ENCODE peak calls at places on chromosomes 11 and 22, in four cellular contexts. F, K, Y and A are unnamed samples.

GRCh38 chr11:8608646-8609045 is 14.6 kb upstream of the STK33 start:
- DNase-seq in F (no peak), K (no peak), Y (no peak), A (no peak)

GRCh38 chr22:31262369-31263133 is 29.7 kb downstream of the PIK3IP1 start:
- DNase-seq in K (no peak), F (no peak), Y (no peak), A (peak)

GRCh38 chr11:120337133-120337895 is 1.1 kb downstream of the ARHGEF12 start:
- DNase-seq in Y (no peak), K (no peak), F (no peak), A (peak)

GRCh38 chr22:50276143-50276542 is 6.0 kb upstream of the MAPK11 start:
- DNase-seq in K (no peak), Y (peak), F (no peak), A (peak)

GRCh38 chr11:116986521-116987105 is 111.6 kb downstream of the SIK3 start:
- DNase-seq in Y (no peak), F (no peak), K (no peak), A (no peak)

GRCh38 chr11:132941761-132942160 is 590.5 kb downstream of the OPCML start:
- DNase-seq in K (no peak), Y (no peak), F (no peak), A (no peak)

GRCh38 chr22:46112405-46112804 is 37.9 kb upstream of the PPARA start:
- DNase-seq in Y (no peak), K (no peak), F (no peak), A (no peak)

GRCh38 chr22:23034621-23035556 is 35.4 kb upstream of the GNAZ start:
- DNase-seq in K (peak), F (no peak), Y (no peak), A (peak)

GRCh38 chr11:6737872-6738466 is 33.8 kb downstream of the OR2AG2 start:
- DNase-seq in K (peak), F (peak), Y (peak), A (peak)